ENCODE peak calls at places on chromosomes 3 and 15, in five cellular contexts. H, M, B, J and Y are unnamed samples. For H3K27me3, the result is how much of the 10 kb centered on the place peaks cover.

GRCh38 chr3:117398166-117398954 is 688.8 kb downstream of the TUSC7 start:
- DNase-seq in J (peak), H (no peak), B (no peak), M (no peak), Y (no peak)

GRCh38 chr3:41768363-41768762 is 193.5 kb downstream of the ULK4 start:
- DNase-seq in M (no peak), J (no peak), H (no peak), B (no peak), Y (no peak)

GRCh38 chr3:120442975-120443517 is 7.7 kb downstream of the FSTL1 start:
- DNase-seq in J (peak), B (no peak), M (no peak), H (no peak), Y (no peak)

GRCh38 chr3:171374661-171375285 is 85.4 kb downstream of the TNIK start:
- DNase-seq in B (no peak), M (no peak), H (no peak), J (no peak), Y (no peak)

GRCh38 chr15:47349179-47349578 is 368.1 kb upstream of the SEMA6D start:
- DNase-seq in B (no peak), M (no peak), J (no peak), H (no peak), Y (no peak)

GRCh38 chr3:183275418-183275817 is 22.4 kb downstream of the B3GNT5 start:
- DNase-seq in M (no peak), H (no peak), B (no peak), J (no peak), Y (no peak)

GRCh38 chr3:178705925-178706324 is 169.7 kb downstream of the KCNMB2 start:
- DNase-seq in H (no peak), J (no peak), B (no peak), M (no peak), Y (peak)

GRCh38 chr15:83510001-83510400 is 62.9 kb downstream of the SH3GL3 start:
- DNase-seq in B (no peak), H (no peak), M (no peak), J (no peak), Y (no peak)

GRCh38 chr15:56866798-56867197 is 51.6 kb upstream of the TCF12 start:
- DNase-seq in H (no peak), B (no peak), J (no peak), M (no peak), Y (no peak)

GRCh38 chr3:130627143-130627849 is 110.3 kb downstream of the COL6A6 start:
- DNase-seq in B (no peak), H (no peak), M (no peak), J (no peak), Y (no peak)

GRCh38 chr15:49062900-49063299 is 16.7 kb upstream of the SECISBP2L start:
- DNase-seq in H (no peak), J (no peak), M (no peak), B (no peak), Y (no peak)

GRCh38 chr3:163561151-163561550 is 1517.1 kb downstream of the SI start:
- DNase-seq in J (peak), B (no peak), M (no peak), H (no peak), Y (no peak)

GRCh38 chr3:25493786-25494185 is 65.7 kb downstream of the RARB start:
- DNase-seq in H (no peak), J (no peak), M (no peak), B (no peak), Y (no peak)

GRCh38 chr3:195030791-195031321 is 240.1 kb downstream of the XXYLT1 start:
- DNase-seq in B (no peak), H (no peak), M (no peak), J (no peak), Y (no peak)

GRCh38 chr3:10463191-10464067 is 42.0 kb downstream of the ATP2B2 start:
- DNase-seq in M (peak), H (peak), J (no peak), B (no peak), Y (no peak)

GRCh38 chr3:100893590-100893989 is 99.6 kb downstream of the ABI3BP start:
- DNase-seq in H (no peak), J (peak), B (no peak), M (no peak), Y (no peak)

GRCh38 chr3:123859177-123859576 is 25.0 kb downstream of the MYLK start:
- DNase-seq in H (no peak), M (no peak), J (no peak), B (no peak), Y (no peak)

GRCh38 chr3:182726258-182727142 is 66.8 kb upstream of the ATP11B start:
- DNase-seq in H (no peak), J (no peak), M (no peak), B (no peak), Y (no peak)

GRCh38 chr3:194468086-194468485 is 18.7 kb downstream of the ATP13A3 start:
- DNase-seq in B (no peak), J (no peak), H (no peak), M (no peak), Y (no peak)

GRCh38 chr3:40803311-40803710 is 278.6 kb downstream of the ZNF621 start:
- DNase-seq in J (no peak), H (no peak), B (no peak), M (no peak), Y (no peak)

GRCh38 chr3:60765788-60766187 is 485.5 kb downstream of the FHIT start:
- DNase-seq in J (no peak), M (no peak), H (no peak), B (no peak), Y (no peak)

GRCh38 chr3:172449468-172450149 is 1.4 kb upstream of the GHSR start:
- DNase-seq in H (peak), J (peak), B (no peak), M (no peak), Y (no peak)

GRCh38 chr3:67381667-67382272 is 272.6 kb downstream of the SUCLG2 start:
- DNase-seq in J (peak), H (no peak), B (no peak), M (no peak), Y (no peak)

GRCh38 chr3:140378571-140379340 is 299.1 kb upstream of the TRIM42 start:
- DNase-seq in M (no peak), H (no peak), J (no peak), B (no peak), Y (no peak)

GRCh38 chr3:37630441-37630840 is 231.2 kb upstream of the CTDSPL start:
- DNase-seq in M (no peak), B (no peak), J (no peak), H (no peak), Y (no peak)

GRCh38 chr3:39166932-39167532 is 13.6 kb upstream of the CSRNP1 start:
- DNase-seq in J (no peak), H (no peak), B (peak), M (no peak), Y (no peak)

GRCh38 chr15:74050835-74051234 is 31.5 kb downstream of the GOLGA6A start:
- DNase-seq in M (no peak), B (no peak), J (no peak), H (no peak), Y (no peak)

GRCh38 chr15:74174216-74174965 is 881 bp downstream of the ISLR start:
- DNase-seq in J (no peak), B (peak), H (peak), M (peak), Y (no peak)

GRCh38 chr15:35740761-35741160 is 194.8 kb upstream of the DPH6 start:
- DNase-seq in H (no peak), M (no peak), B (no peak), J (no peak), Y (peak)

GRCh38 chr15:63124506-63124905 is 2.8 kb downstream of the LACTB start:
- DNase-seq in M (no peak), H (no peak), B (no peak), J (no peak), Y (no peak)

GRCh38 chr15:63126726-63127125 is 5.1 kb downstream of the LACTB start:
- DNase-seq in H (no peak), J (no peak), B (no peak), M (no peak), Y (no peak)

GRCh38 chr15:63118854-63119253 is 2.8 kb upstream of the LACTB start:
- DNase-seq in J (no peak), H (no peak), B (no peak), M (no peak), Y (no peak)

GRCh38 chr15:63121382-63122001 is at the start of gene LACTB:
- DNase-seq in J (peak), H (peak), B (peak), M (peak), Y (peak)

DNA sequence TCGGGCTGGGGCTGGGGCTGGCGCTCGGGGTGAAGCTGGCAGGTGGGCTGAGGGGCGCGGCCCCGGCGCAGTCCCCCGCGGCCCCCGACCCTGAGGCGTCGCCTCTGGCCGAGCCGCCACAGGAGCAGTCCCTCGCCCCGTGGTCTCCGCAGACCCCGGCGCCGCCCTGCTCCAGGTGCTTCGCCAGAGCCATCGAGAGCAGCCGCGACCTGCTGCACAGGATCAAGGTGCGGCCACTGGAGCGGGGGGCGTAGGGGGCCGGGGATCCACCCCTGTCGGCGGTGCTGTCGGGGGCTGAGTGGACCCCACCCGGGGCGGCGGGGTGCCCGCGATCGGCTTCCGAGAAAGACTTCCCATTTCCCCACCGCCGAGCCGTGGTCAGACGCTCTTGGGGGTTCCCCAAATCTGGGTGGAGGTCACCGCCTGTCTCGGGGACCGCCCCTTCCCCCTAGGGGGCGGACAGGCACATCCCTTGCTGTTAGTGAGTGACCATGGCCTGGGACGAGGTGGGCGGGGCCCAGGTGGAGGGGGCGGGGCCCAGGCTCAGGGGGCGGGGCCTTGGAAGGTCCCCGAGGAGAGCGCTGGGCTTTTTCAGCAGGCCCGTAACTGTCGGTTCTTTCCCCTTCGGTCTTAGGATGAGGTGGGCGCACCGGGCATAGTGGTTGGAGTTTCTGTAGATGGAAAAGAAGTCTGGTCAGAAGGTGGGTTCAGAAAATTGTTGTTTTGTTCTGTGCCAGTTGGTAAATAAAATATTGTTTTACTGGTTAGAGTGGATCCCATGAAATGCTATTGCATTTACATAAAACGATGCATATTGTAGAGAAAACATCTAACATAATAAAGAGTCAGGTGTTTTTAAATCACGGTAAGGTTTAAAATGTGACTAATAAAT is 587 bp downstream of the LACTB start:
- DNase-seq in M (peak), B (peak), H (peak), J (peak), Y (no peak)
- H3K27ac ChIP-seq in M (peak), B (peak), H (peak), J (no peak), Y (no peak)

GRCh38 chr15:96416934-96417759 is 86.6 kb downstream of the NR2F2 start:
- DNase-seq in B (no peak), J (peak), H (no peak), M (no peak), Y (no peak)

GRCh38 chr15:96416218-96416933 is 85.9 kb downstream of the NR2F2 start:
- DNase-seq in J (peak), B (no peak), H (no peak), M (no peak), Y (no peak)

GRCh38 chr15:96415513-96416217 is 85.2 kb downstream of the NR2F2 start:
- DNase-seq in J (no peak), B (no peak), M (no peak), H (no peak), Y (no peak)

GRCh38 chr15:96417760-96418130 is 87.2 kb downstream of the NR2F2 start:
- DNase-seq in B (no peak), M (no peak), J (no peak), H (no peak), Y (no peak)

DNA sequence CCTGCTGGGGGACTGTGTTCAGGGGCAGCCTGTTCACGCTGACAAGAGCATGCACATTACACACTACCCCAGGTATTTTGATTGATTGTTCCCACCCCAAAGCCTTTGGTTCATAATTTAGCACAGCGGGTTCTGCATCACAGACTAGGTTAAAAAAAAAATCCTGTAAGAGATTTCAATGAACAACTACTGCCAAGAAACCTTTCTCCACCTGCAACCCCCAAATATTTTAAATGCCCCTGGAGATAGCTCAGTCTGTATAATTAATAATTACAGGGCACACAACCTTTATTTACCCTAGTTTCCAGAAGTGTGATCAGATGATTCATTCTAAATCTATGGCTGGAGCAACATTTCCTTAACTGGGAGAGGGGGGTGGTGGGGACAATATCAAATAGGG is 87.6 kb downstream of the NR2F2 start:
- DNase-seq in B (no peak), J (no peak), M (no peak), H (no peak), Y (no peak)
- H3K27me3 ChIP-seq in B (half or more), J (half or more), M (half or more), H (under half), Y (half or more)

DNA sequence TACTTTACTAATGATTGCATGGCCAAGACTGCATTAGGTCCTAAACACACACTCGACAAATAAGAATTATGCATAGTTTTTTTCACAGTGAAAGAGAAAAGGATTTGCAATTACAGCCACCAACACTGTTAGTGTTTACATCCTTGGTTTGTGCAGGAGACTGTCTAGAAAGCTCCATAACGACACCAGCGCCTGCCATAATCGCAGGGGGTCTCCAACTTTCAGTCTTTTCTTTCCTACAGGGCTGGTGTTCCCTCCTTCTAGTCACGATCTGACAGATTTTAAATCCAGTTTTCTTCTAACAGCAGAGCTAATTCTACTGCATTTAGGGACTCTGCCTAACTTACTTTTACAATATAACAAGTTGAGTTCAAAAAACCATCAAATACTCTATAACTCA is 58.0 kb downstream of the CLASP2 start:
- DNase-seq in M (no peak), H (no peak), B (no peak), J (peak), Y (no peak)
- H3K4me3 ChIP-seq in M (peak), H (peak), B (peak), J (peak), Y (peak)

DNA sequence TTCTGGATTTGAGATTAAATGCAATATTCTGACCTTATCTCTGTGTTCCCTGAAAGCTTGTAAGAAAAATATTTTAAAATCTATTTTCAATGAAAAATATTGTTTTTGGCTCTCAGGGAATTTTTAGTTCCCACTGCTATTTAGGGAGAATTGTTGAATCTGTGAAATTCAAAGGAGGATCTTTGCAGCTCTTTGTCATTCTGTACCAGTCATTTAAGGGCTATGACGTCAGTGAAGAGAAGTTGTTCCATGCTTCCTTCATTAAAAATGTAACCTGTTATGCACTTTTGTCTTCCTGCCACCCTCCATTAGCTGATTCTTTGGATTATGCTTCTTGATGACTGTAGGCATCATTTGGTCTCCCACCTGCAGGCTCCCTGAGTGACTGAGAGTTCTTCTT is 427.8 kb upstream of the C2CD4B start:
- DNase-seq in M (no peak), B (no peak), H (no peak), J (no peak), Y (no peak)
- H3K27ac ChIP-seq in M (no peak), B (no peak), H (no peak), J (no peak), Y (no peak)

DNA sequence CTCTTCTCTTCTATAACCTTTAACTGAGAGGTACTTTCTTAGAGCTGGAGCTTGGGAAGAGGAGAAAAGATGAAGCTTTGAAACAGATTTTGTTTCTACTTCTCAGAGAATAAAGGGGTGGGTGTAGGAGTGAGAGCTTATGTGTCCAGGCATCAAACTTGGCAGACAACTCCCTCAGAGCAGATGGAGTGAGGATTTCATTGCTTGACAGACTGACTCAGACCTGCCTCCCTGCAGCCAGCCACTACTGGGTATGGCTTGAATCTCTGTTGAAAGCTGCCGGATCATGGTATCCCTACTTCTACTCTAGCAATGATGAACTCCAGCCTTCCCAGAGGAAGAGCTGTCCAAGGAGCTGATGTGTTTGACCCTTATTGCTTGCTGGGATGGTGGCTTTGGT is 36.7 kb downstream of the SYN2 start:
- DNase-seq in B (no peak), J (no peak), H (no peak), M (no peak), Y (no peak)
- H3K27me3 ChIP-seq in B (under half), J (under half), H (under half), M (under half), Y (under half)

GRCh38 chr15:52567886-52568568 is 803 bp downstream of the ARPP19 start:
- DNase-seq in M (peak), J (no peak), B (no peak), H (peak), Y (no peak)

GRCh38 chr15:52568569-52569243 is at the start of gene ARPP19:
- DNase-seq in J (peak), H (peak), M (peak), B (peak), Y (peak)

GRCh38 chr15:52563499-52564060 is 5.2 kb downstream of the ARPP19 start:
- DNase-seq in M (no peak), H (no peak), J (no peak), B (no peak), Y (no peak)

GRCh38 chr15:52566889-52567288 is 1.9 kb downstream of the ARPP19 start:
- DNase-seq in H (no peak), B (no peak), J (no peak), M (no peak), Y (no peak)

GRCh38 chr15:52569244-52569585 is 385 bp upstream of the ARPP19 start:
- DNase-seq in M (no peak), J (no peak), H (no peak), B (no peak), Y (no peak)
- H3K4me3 ChIP-seq in M (peak), J (peak), H (peak), B (peak), Y (peak)

GRCh38 chr15:50190723-50191122 is 8.7 kb downstream of the SLC27A2 start:
- DNase-seq in J (no peak), H (no peak), B (no peak), M (no peak), Y (no peak)

GRCh38 chr15:50192164-50192563 is 10.2 kb downstream of the SLC27A2 start:
- DNase-seq in J (no peak), H (no peak), M (no peak), B (no peak), Y (no peak)

GRCh38 chr15:50190166-50190570 is 8.2 kb downstream of the SLC27A2 start:
- DNase-seq in H (no peak), B (no peak), M (no peak), J (no peak), Y (no peak)

GRCh38 chr15:50189630-50190029 is 7.6 kb downstream of the SLC27A2 start:
- DNase-seq in J (no peak), H (no peak), M (no peak), B (no peak), Y (no peak)

GRCh38 chr15:50192926-50193595 is 11.1 kb downstream of the SLC27A2 start:
- DNase-seq in M (no peak), B (no peak), H (no peak), J (no peak), Y (no peak)
- H3K27ac ChIP-seq in M (no peak), B (no peak), H (no peak), J (no peak), Y (no peak)

GRCh38 chr3:134360046-134360445 is 14.2 kb downstream of the AMOTL2 start:
- DNase-seq in M (peak), J (no peak), H (peak), B (peak), Y (no peak)

GRCh38 chr3:134357261-134357913 is 16.9 kb downstream of the AMOTL2 start:
- DNase-seq in H (peak), B (peak), M (peak), J (no peak), Y (no peak)

GRCh38 chr3:134356411-134357040 is 17.7 kb downstream of the AMOTL2 start:
- DNase-seq in B (peak), M (peak), J (no peak), H (peak), Y (no peak)

GRCh38 chr3:134359121-134360010 is 14.9 kb downstream of the AMOTL2 start:
- DNase-seq in H (peak), M (peak), J (no peak), B (peak), Y (no peak)

GRCh38 chr3:134357914-134358811 is 16.1 kb downstream of the AMOTL2 start:
- DNase-seq in H (peak), B (peak), M (peak), J (no peak), Y (peak)
- H3K27me3 ChIP-seq in H (under half), B (under half), M (under half), J (under half), Y (under half)